ENCODE peak calls at places on chromosomes 2 and 18, in seven cellular contexts. S is uterus, N is AG09319, P is GM10248, L is endothelial cell, H is brain microvascular endothelial cell, E is cardiac fibroblast. M is an unnamed sample.

GRCh38 chr2:5474716-5475115 is 217.5 kb upstream of the SOX11 start:
- DNase-seq in H (no peak), S (no peak), E (no peak), N (no peak), L (no peak), P (no peak), M (no peak)

GRCh38 chr2:25176541-25177368 is 8.4 kb upstream of the POMC start:
- DNase-seq in P (no peak), E (no peak), L (no peak), H (no peak), N (no peak), S (no peak), M (peak)

GRCh38 chr2:48343571-48344440 is 186.1 kb upstream of the STON1 start:
- DNase-seq in P (peak), S (no peak), H (peak), N (no peak), L (no peak), E (peak), M (no peak)

GRCh38 chr2:220393717-220394116 is 766.3 kb downstream of the SLC4A3 start:
- DNase-seq in L (no peak), H (no peak), E (no peak), N (no peak), S (no peak), P (no peak), M (no peak)

GRCh38 chr2:63893163-63893562 is 51.5 kb downstream of the UGP2 start:
- DNase-seq in E (no peak), S (no peak), H (no peak), N (no peak), P (no peak), L (no peak), M (no peak)

GRCh38 chr2:160225722-160226121 is 25.6 kb upstream of the ITGB6 start:
- DNase-seq in E (no peak), L (no peak), N (no peak), S (no peak), P (no peak), H (no peak), M (no peak)

GRCh38 chr2:190837417-190837816 is 43.2 kb upstream of the GLS start:
- DNase-seq in L (no peak), H (no peak), P (no peak), S (no peak), E (peak), N (no peak), M (no peak)

GRCh38 chr18:21682276-21683051 is 22.1 kb downstream of the ABHD3 start:
- DNase-seq in P (peak), N (no peak), L (no peak), E (peak), S (no peak), H (no peak), M (no peak)

GRCh38 chr2:134398300-134398699 is 144.4 kb downstream of the MGAT5 start:
- DNase-seq in S (no peak), E (peak), P (no peak), H (peak), L (no peak), N (no peak), M (no peak)

GRCh38 chr2:62292190-62292589 is 96.3 kb downstream of the B3GNT2 start:
- DNase-seq in S (peak), H (no peak), L (no peak), P (no peak), E (peak), N (no peak), M (no peak)

GRCh38 chr2:43221660-43222471 is 4.5 kb downstream of the ZFP36L2 start:
- DNase-seq in S (peak), H (peak), P (no peak), L (peak), E (peak), N (peak), M (peak)

GRCh38 chr2:129709030-129709955 is 270.2 kb upstream of the RAB6C start:
- DNase-seq in N (no peak), L (no peak), P (no peak), S (no peak), E (no peak), H (no peak), M (peak)

GRCh38 chr2:156436477-156437085 is 402 bp downstream of the GPD2 start:
- DNase-seq in N (no peak), E (peak), H (no peak), L (peak), P (peak), S (no peak), M (no peak)

GRCh38 chr2:159292157-159292556 is 5.7 kb upstream of the WDSUB1 start:
- DNase-seq in E (no peak), S (no peak), L (no peak), N (no peak), P (no peak), H (no peak), M (no peak)

GRCh38 chr18:40152859-40153258 is 1802.2 kb upstream of the PIK3C3 start:
- DNase-seq in E (peak), H (no peak), P (no peak), L (no peak), S (no peak), N (no peak), M (no peak)

GRCh38 chr2:214310319-214310718 is 100.5 kb upstream of the VWC2L start:
- DNase-seq in E (peak), N (no peak), P (no peak), H (no peak), L (no peak), S (no peak), M (no peak)
- TF ChIP-seq CTCF in E (peak), N (peak), P (no peak), H (peak), L (no peak), S (no peak), M (no peak)

GRCh38 chr2:16127958-16128357 is 187.6 kb downstream of the MYCN start:
- DNase-seq in E (no peak), H (no peak), N (no peak), P (no peak), S (no peak), L (no peak), M (no peak)
- TF ChIP-seq CTCF in E (no peak), H (no peak), N (no peak), P (no peak), S (no peak), L (no peak), M (no peak)

GRCh38 chr18:54947115-54947514 is 12.1 kb downstream of the CCDC68 start:
- DNase-seq in N (no peak), E (no peak), L (no peak), H (no peak), S (no peak), P (no peak), M (no peak)

GRCh38 chr18:54948350-54948837 is 10.9 kb downstream of the CCDC68 start:
- DNase-seq in L (no peak), P (no peak), H (no peak), S (no peak), N (no peak), E (no peak), M (no peak)

GRCh38 chr18:54949588-54949987 is 9.7 kb downstream of the CCDC68 start:
- DNase-seq in L (no peak), H (no peak), E (no peak), S (no peak), P (no peak), N (no peak), M (no peak)

GRCh38 chr18:54946149-54946581 is 13.1 kb downstream of the CCDC68 start:
- DNase-seq in H (peak), N (no peak), S (no peak), E (peak), L (no peak), P (peak), M (no peak)

GRCh38 chr18:54950221-54950620 is 9.0 kb downstream of the CCDC68 start:
- DNase-seq in L (no peak), E (no peak), N (no peak), P (no peak), H (no peak), S (no peak), M (no peak)
- TF ChIP-seq CTCF in L (no peak), E (no peak), N (no peak), P (no peak), H (no peak), S (no peak), M (no peak)

GRCh38 chr2:157848242-157848641 is 27.9 kb downstream of the ACVR1 start:
- DNase-seq in E (no peak), H (no peak), P (no peak), S (no peak), N (no peak), L (no peak), M (no peak)
- TF ChIP-seq CTCF in E (no peak), H (no peak), P (no peak), S (no peak), N (no peak), L (no peak), M (no peak)

DNA sequence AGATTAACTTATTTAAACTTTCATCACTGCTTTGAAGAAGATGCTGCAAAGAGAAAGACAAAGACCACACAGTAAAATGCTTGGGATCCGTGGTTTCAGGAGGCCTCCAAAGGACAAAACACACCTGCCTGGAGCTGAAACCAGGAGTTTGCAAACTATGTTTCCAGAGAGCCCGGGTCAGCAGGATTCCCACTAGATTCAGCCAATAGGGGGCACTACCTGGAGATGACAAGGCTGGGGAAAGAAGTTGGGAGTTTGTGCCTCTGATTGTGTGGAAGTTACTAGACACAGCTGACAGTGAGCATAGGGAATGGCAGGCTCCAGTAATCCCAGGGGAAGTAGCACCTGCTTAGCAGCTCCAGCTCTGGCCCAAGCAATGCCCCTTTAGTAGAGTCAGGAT is 169.0 kb upstream of the TRIB2 start:
- DNase-seq in N (no peak), P (no peak), L (no peak), S (no peak), H (no peak), E (no peak), M (no peak)
- TF ChIP-seq CTCF in N (no peak), P (no peak), L (peak), S (no peak), H (peak), E (peak), M (no peak)

DNA sequence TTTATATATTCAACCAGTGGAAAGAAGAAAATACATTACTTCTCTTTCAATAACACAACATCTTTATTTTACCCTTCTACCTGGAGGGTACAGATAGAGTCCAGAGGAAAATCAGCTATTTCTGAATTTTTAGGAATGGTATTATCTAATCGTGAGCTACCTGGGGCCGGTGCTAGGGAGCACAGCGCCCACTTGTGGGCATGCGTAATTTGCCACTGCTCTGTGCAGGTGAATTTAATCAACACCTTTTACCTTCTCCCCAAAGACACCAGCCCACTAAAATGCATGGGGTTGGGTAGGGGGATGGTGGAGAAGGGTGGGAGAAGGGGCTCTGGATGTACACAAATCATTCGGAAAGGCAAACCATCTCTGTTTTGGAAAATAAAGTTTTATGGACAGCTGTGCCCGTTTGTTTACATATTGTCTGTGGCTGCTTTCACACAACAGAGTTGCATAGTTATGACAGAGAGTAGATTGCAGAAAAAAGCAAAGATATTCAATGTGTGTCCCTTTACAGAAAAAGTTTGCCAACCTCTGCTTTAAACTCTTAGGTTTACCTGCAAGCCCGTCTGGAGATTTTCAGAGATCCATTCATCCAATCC is 51.5 kb upstream of the DCC start:
- DNase-seq in H (no peak), E (no peak), N (no peak), P (peak), L (peak), S (no peak), M (peak)
- TF ChIP-seq CTCF in H (peak), E (no peak), N (peak), P (peak), L (peak), S (no peak), M (peak)

M was measured in glutamatergic neuron.